ENCODE peak calls at places on chromosomes 11 and 22, in six cellular contexts. A, O, S, D, Q and R are unnamed samples.

GRCh38 chr22:24841261-24841660 is 35.2 kb downstream of the SGSM1 start:
- DNase-seq in A (no peak), O (no peak), S (no peak), D (no peak), Q (no peak), R (no peak)

GRCh38 chr11:35390737-35391682 is 28.3 kb downstream of the SLC1A2 start:
- DNase-seq in A (peak; percentile 31), O (no peak), S (peak; percentile 88), D (no peak), Q (no peak), R (peak; percentile 72)

GRCh38 chr11:2462986-2463765 is 18.4 kb downstream of the KCNQ1 start:
- DNase-seq in A (peak; percentile 71), O (no peak), S (no peak), D (peak; percentile 46), Q (no peak), R (no peak)

GRCh38 chr22:46071451-46072029 is 78.8 kb upstream of the PPARA start:
- DNase-seq in A (peak; percentile 50), O (peak; percentile 66), S (peak; percentile 98), D (peak; percentile 74), Q (peak; percentile 97), R (peak; percentile 97)

GRCh38 chr22:44951510-44951816 is 58.3 kb downstream of the PHF21B start:
- DNase-seq in A (no peak), O (no peak), S (no peak), D (no peak), Q (no peak), R (no peak)

GRCh38 chr11:47784785-47785381 is 17.7 kb upstream of the FNBP4 start:
- DNase-seq in A (no peak), O (no peak), S (no peak), D (no peak), Q (no peak), R (no peak)

GRCh38 chr11:64451856-64452255 is 92.9 kb downstream of the RPS6KA4 start:
- DNase-seq in A (no peak), O (no peak), S (no peak), D (no peak), Q (no peak), R (no peak)

GRCh38 chr22:27419473-27419872 is 382.1 kb downstream of the MN1 start:
- DNase-seq in A (no peak), O (no peak), S (peak; percentile 39), D (no peak), Q (no peak), R (peak; percentile 15)

GRCh38 chr11:120326228-120326627 is 1.1 kb downstream of the TLCD5 start:
- DNase-seq in A (no peak), O (no peak), S (peak; percentile 63), D (no peak), Q (no peak), R (peak; percentile 80)

GRCh38 chr11:117371453-117371852 is 43.8 kb downstream of the CEP164 start:
- DNase-seq in A (no peak), O (no peak), S (no peak), D (no peak), Q (no peak), R (no peak)

GRCh38 chr11:45818961-45819605 is 14.1 kb downstream of the SLC35C1 start:
- DNase-seq in A (no peak), O (no peak), S (no peak), D (no peak), Q (no peak), R (no peak)

GRCh38 chr11:67303989-67304411 is 670 bp downstream of the SSH3 start:
- DNase-seq in A (no peak), O (peak; percentile 49), S (peak; percentile 51), D (peak; percentile 71), Q (peak; percentile 39), R (no peak)

GRCh38 chr11:2585566-2586090 is 114.2 kb downstream of the KCNQ1OT1 start:
- DNase-seq in A (peak; percentile 4), O (no peak), S (no peak), D (no peak), Q (no peak), R (no peak)

GRCh38 chr11:9901931-9902330 is 238.1 kb downstream of the SWAP70 start:
- DNase-seq in A (no peak), O (peak; percentile 9), S (peak; percentile 52), D (no peak), Q (no peak), R (no peak)

DNA sequence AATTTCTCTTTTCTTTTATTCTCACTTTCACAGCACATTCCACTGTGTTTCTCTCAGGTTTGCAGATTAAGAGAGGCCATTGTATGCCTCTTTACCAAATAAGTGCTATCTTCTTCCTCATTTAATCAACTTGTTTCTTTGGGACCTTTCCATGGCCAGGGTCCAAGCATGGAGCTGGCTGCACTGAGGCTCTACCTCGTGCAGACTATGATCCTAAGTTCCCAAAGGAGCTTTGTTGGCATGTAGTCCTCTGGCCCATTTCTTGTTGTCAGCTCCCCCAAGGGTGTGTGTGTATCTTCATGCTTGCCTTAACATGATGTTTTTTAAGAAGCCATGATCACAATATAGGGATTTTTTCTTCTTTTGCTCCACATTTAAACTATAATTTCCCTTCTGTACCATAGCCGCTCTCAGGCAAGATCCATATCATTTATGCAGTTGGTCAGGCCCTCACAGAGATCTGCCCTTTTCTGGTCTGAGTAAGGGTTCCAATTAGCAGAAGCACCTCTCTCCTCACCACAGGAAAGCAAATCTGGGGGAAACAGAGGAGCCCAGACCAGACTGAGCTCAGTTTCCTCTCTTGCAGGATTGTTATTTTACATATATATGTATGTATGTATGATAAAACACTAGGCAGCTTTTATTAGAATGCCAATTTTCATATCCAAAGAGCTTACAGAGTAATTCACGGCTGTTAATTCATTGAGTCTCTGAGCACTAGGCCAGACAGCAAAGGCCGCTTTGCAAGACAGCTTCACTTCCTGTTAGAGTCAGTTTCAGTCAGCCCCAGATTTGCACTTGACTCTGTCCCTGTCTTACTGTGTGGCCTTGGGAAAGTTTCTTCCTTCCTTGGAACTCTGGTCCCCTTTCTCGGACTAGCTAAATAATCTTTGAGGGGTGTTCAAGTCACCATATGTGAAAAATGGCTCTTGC is 34.3 kb downstream of the CYB5R2 start:
- DNase-seq in A (no peak), O (no peak), S (no peak), D (no peak), Q (no peak), R (peak; percentile 82)
- TF ChIP-seq CTCF in A (no peak), O (no peak), S (no peak), D (no peak), Q (no peak), R (no peak)

DNA sequence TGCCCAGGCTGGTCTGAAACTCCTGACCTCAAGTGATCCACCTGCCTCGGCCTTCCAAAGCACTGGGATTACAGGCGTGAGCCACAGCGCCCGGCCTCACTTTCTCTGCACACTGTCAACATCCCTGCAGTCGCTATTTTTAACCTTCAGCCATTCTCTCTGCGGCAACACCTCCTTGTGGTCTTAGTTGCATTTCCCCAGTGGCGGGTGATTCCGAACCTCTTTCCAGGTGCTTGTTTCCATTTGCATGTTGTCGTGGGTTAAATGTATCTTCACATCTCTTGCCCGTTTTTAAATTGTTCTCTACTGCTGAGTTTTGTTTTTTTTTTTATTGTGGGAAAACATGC is 2.2 kb upstream of the SCT start:
- DNase-seq in A (no peak), O (peak; percentile 77), S (no peak), D (peak; percentile 66), Q (no peak), R (no peak)
- H3K4me3 ChIP-seq in A (no peak overlapping the region), O (no peak overlapping the region), S (no peak overlapping the region), D (no peak overlapping the region), Q (no peak overlapping the region), R (no peak overlapping the region)

GRCh38 chr11:44634401-44635281 is 69.2 kb downstream of the CD82 start:
- DNase-seq in A (no peak), O (peak; percentile 54), S (peak; percentile 78), D (peak; percentile 91), Q (peak; percentile 83), R (peak; percentile 60)

GRCh38 chr11:44631831-44632230 is 66.4 kb downstream of the CD82 start:
- DNase-seq in A (no peak), O (peak; percentile 63), S (no peak), D (no peak), Q (no peak), R (no peak)

GRCh38 chr11:44630511-44631210 is 65.2 kb downstream of the CD82 start:
- DNase-seq in A (no peak), O (no peak), S (no peak), D (peak; percentile 18), Q (no peak), R (no peak)

GRCh38 chr11:44632466-44633123 is 67.1 kb downstream of the CD82 start:
- DNase-seq in A (no peak), O (peak; percentile 53), S (no peak), D (peak; percentile 75), Q (no peak), R (no peak)

GRCh38 chr11:44633641-44634040 is 68.2 kb downstream of the CD82 start:
- DNase-seq in A (no peak), O (peak; percentile 49), S (no peak), D (peak; percentile 44), Q (no peak), R (no peak)
- TF ChIP-seq CTCF in A (no peak), O (peak; percentile 50), S (no peak), D (peak; percentile 73), Q (no peak), R (peak; percentile 21)

GRCh38 chr11:122363306-122363705 is 247.3 kb upstream of the BLID start:
- DNase-seq in A (no peak), O (no peak), S (peak; percentile 21), D (no peak), Q (no peak), R (peak; percentile 61)

GRCh38 chr11:122368796-122369195 is 252.8 kb upstream of the BLID start:
- DNase-seq in A (no peak), O (no peak), S (no peak), D (no peak), Q (no peak), R (no peak)

GRCh38 chr11:122362381-122362780 is 246.4 kb upstream of the BLID start:
- DNase-seq in A (no peak), O (no peak), S (no peak), D (no peak), Q (no peak), R (peak; percentile 31)

GRCh38 chr11:122365545-122366380 is 249.7 kb upstream of the BLID start:
- DNase-seq in A (no peak), O (peak; percentile 23), S (peak; percentile 33), D (no peak), Q (no peak), R (peak; percentile 63)

GRCh38 chr11:122367809-122368231 is 251.8 kb upstream of the BLID start:
- DNase-seq in A (no peak), O (peak; percentile 77), S (peak; percentile 70), D (no peak), Q (peak; percentile 44), R (peak; percentile 96)
- H3K4me3 ChIP-seq in A (no peak overlapping the region), O (peak overlapping the region; percentile 49), S (no peak overlapping the region), D (no peak overlapping the region), Q (no peak overlapping the region), R (peak overlapping the region; percentile 77)

DNA sequence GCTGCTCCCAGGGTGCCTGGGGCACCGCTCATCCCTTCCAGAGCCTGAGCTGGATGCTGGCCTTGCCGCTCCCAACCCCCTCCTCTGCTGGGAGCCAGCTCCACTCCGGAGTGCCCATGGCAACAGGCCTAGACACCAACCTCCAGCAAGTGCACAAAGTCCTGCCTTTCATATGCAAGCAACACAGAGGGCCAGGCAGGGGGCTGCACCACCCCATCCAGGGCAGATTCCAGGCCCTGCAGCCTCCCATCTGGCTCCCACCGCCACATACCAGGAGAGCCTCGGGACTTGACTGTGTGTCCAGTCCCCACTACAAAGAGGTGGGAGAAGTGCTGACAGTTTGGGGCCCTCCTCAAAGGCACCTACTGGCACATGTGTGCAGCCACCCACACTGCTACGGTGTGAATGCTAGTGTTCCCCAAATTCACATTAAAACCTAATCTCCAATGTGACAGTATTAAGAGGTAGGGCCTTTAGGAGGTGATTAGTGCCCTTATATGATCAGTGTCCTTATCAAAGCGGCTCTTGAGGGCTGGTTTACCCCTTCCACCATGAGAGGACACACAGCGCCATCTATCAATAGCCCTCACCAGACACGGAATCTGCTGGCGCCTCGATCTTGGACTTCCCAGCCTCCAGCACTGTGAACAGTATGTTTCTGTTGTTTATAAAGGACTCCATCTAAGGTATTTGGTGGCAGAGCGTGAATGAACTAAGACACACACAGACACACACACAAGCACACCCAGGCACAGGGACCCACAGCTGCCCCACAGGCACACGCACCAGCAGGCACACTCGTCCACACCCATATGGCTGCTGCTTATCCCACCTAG is 16.2 kb downstream of the ARVCF start:
- DNase-seq in A (no peak), O (peak; percentile 54), S (no peak), D (no peak), Q (no peak), R (no peak)
- TF ChIP-seq CTCF in A (no peak), O (no peak), S (no peak), D (no peak), Q (no peak), R (no peak)